ENCODE peak calls at places on chromosomes 5 and 9, in eight cellular contexts. W, K, X, S, Y, Z, N and L are unnamed samples.

GRCh38 chr9:115593587-115594091 is 475.7 kb upstream of the TNC start:
- DNase-seq in S (no peak), Z (peak; percentile 23), X (peak; percentile 22), Y (no peak), W (no peak), N (peak; percentile 55), K (peak; percentile 89), L (peak; percentile 20)

GRCh38 chr5:144205141-144205551 is 34.5 kb downstream of the KCTD16 start:
- DNase-seq in S (peak; percentile 49), W (no peak), K (no peak), N (peak; percentile 66), Z (no peak), Y (peak; percentile 27), X (no peak), L (no peak)

GRCh38 chr5:84885479-84886258 is 501.0 kb upstream of the EDIL3 start:
- DNase-seq in Y (peak; percentile 85), Z (no peak), K (no peak), S (no peak), N (peak; percentile 35), W (no peak), X (peak; percentile 37), L (no peak)

GRCh38 chr5:83957188-83957587 is 236.5 kb upstream of the HAPLN1 start:
- DNase-seq in N (no peak), K (no peak), Y (no peak), W (no peak), X (no peak), Z (no peak), S (no peak), L (no peak)

GRCh38 chr5:108516771-108517170 is 134.9 kb upstream of the FBXL17 start:
- DNase-seq in Z (no peak), N (peak; percentile 49), S (no peak), K (no peak), W (no peak), X (no peak), Y (no peak), L (no peak)

GRCh38 chr9:7907636-7908195 is 108.1 kb upstream of the DMAC1 start:
- DNase-seq in Y (no peak), X (no peak), K (no peak), S (no peak), N (no peak), Z (no peak), W (no peak), L (no peak)

GRCh38 chr9:34380034-34380510 is 3.4 kb upstream of the MYORG start:
- DNase-seq in X (no peak), N (peak; percentile 37), Y (no peak), Z (no peak), K (no peak), S (no peak), W (no peak), L (no peak)

GRCh38 chr5:132183723-132184122 is 43.9 kb downstream of the P4HA2 start:
- DNase-seq in K (no peak), N (no peak), Z (no peak), W (no peak), Y (no peak), X (no peak), S (no peak), L (no peak)

GRCh38 chr5:166382031-166382430 is 1909.4 kb upstream of the WWC1 start:
- DNase-seq in W (peak; percentile 19), K (no peak), Y (no peak), N (no peak), S (no peak), X (no peak), Z (no peak), L (peak; percentile 50)

GRCh38 chr9:6552738-6553121 is 92.8 kb downstream of the GLDC start:
- DNase-seq in Z (no peak), Y (no peak), W (no peak), S (no peak), K (no peak), X (no peak), N (no peak), L (no peak)
- H3K27ac ChIP-seq in Z (no peak overlapping the region), Y (no peak overlapping the region), W (no peak overlapping the region), S (no peak overlapping the region), K (no peak overlapping the region), X (no peak overlapping the region), N (peak overlapping the region; percentile 39), L (no peak overlapping the region)

GRCh38 chr9:117245225-117245624 is 169.6 kb downstream of the ASTN2 start:
- DNase-seq in X (no peak), N (no peak), W (no peak), K (no peak), Y (no peak), Z (no peak), S (no peak), L (no peak)

GRCh38 chr9:117249799-117250198 is 165.1 kb downstream of the ASTN2 start:
- DNase-seq in Y (no peak), S (no peak), Z (no peak), W (no peak), K (no peak), N (no peak), X (no peak), L (no peak)

GRCh38 chr9:117247271-117247670 is 167.6 kb downstream of the ASTN2 start:
- DNase-seq in S (no peak), Y (no peak), Z (no peak), N (peak; percentile 19), X (no peak), K (no peak), W (no peak), L (no peak)

GRCh38 chr9:117253256-117253655 is 161.6 kb downstream of the ASTN2 start:
- DNase-seq in Y (no peak), K (no peak), X (no peak), S (no peak), N (no peak), Z (no peak), W (no peak), L (no peak)

DNA sequence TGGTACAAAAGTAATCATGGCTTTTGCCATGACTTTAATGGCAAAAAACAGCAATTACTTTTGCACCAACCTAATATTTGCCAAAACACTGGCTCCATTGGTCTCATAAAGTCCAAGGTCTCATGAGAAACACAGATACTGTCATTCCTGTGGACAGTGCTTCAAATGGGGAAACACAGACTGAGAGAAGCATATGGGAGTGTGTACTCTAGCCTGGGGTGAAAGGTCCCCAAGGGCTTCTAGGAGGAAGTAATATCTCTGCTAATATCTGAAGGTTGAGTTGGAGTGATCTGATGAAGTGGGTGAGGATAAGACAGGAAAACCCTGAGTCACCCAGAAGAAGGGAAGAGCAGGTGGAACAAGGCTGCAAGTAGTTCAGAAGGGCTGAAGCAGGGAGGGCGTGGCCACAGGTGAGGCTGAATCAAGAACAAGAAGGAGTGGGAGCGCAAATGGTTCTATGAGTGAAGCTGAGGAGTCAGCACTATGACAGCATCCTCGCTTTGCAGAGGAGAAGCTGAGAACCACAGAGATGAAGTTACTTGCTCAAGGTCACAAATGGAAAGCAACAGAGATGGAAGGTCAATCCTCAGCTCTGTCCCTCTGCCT is 164.1 kb downstream of the ASTN2 start:
- DNase-seq in Z (no peak), W (no peak), N (no peak), K (no peak), Y (no peak), X (no peak), S (no peak), L (no peak)
- H3K27ac ChIP-seq in Z (no peak overlapping the region), W (no peak overlapping the region), N (no peak overlapping the region), K (no peak overlapping the region), Y (no peak overlapping the region), X (no peak overlapping the region), S (no peak overlapping the region), L (no peak overlapping the region)

DNA sequence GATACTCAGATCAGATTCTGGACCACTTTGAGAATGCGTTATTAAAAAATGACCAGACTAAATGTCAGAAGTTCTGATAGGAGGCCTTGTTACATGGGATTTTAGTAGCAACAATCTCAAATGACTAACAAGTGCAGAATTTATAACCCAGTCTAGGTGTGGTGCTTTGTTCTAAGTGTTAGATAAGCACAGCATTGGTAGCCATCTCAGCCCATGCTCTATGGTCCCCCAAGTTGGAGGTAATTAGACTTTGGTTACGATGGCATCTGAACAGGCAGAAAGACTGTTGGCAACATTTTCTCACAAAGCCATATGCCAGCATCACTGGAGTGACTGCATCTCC is 140.4 kb upstream of the RPS23 start:
- DNase-seq in X (no peak), Y (no peak), K (no peak), N (no peak), Z (no peak), W (no peak), S (no peak), L (no peak)
- H3K27ac ChIP-seq in X (no peak overlapping the region), Y (no peak overlapping the region), K (no peak overlapping the region), N (peak overlapping the region; percentile 89), Z (no peak overlapping the region), W (no peak overlapping the region), S (no peak overlapping the region), L (no peak overlapping the region)

GRCh38 chr5:150302301-150303069 is at the start of gene ARSI:
- DNase-seq in W (no peak), X (peak; percentile 74), Y (peak; percentile 55), S (no peak), Z (no peak), K (no peak), N (peak; percentile 84), L (peak; percentile 54)

GRCh38 chr5:150303070-150303595 is 428 bp upstream of the ARSI start:
- DNase-seq in X (peak; percentile 49), S (no peak), N (peak; percentile 28), K (no peak), W (no peak), Y (no peak), Z (no peak), L (no peak)

GRCh38 chr5:150305577-150305976 is 2.9 kb upstream of the ARSI start:
- DNase-seq in X (no peak), W (no peak), S (no peak), Y (no peak), K (no peak), Z (no peak), N (no peak), L (no peak)

GRCh38 chr5:150303660-150304411 is 1.1 kb upstream of the ARSI start:
- DNase-seq in X (peak; percentile 73), N (peak; percentile 50), W (no peak), Z (no peak), Y (no peak), S (no peak), K (no peak), L (no peak)

DNA sequence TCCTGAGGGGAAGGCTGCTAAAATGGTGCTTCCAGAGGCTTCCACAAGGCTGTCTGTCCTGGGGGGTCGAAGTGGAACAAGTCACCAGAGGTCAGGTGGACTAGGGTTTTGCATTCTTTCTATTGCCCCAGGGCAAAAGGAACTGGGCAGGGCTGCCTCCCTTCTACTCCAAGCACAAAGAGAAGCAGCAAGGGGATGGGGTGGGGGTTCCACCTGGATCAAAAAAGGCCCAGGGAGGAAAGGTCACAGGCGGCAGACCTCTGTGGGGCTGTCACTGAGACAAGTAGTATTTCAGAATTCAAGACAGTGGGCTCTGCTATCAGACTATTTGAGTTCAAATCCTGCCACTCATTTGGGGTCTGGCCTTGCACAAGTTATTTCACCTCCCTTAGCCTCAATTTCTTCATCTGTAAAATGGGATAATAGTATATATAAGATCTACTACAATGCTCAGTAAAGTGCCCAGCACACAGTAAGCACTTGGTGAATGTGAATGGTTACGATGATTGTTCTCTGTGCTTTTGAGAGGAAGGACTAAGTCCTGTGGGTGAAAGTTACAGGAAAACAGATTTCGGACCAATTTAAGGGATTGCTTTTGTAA is 1.9 kb upstream of the ARSI start:
- DNase-seq in K (no peak), N (no peak), Y (no peak), S (no peak), W (no peak), Z (no peak), X (no peak), L (no peak)
- H3K27ac ChIP-seq in K (no peak overlapping the region), N (peak overlapping the region; percentile 91), Y (no peak overlapping the region), S (no peak overlapping the region), W (no peak overlapping the region), Z (no peak overlapping the region), X (peak overlapping the region; percentile 95), L (no peak overlapping the region)